ENCODE peak calls at places on chromosome 13, in four cellular contexts. Z is aorta, U is amniotic stem cell, Q is left ventricle myocardium superior. F is an unnamed sample.

GRCh38 chr13:51745236-51745635 is 58.7 kb downstream of the DHRS12 start:
- DNase-seq in Z (no peak), U (no peak), Q (no peak), F (no peak)

GRCh38 chr13:42991892-42992584 is at the start of gene EPSTI1:
- DNase-seq in Z (peak), U (peak), Q (peak), F (peak)

GRCh38 chr13:31116224-31116623 is 45.5 kb downstream of the HSPH1 start:
- DNase-seq in Z (no peak), U (no peak), Q (no peak), F (no peak)

GRCh38 chr13:98853791-98854191 is 101.3 kb upstream of the SLC15A1 start:
- DNase-seq in Z (no peak), U (peak), Q (no peak), F (no peak)

GRCh38 chr13:26961890-26962615 is 201.5 kb upstream of the GPR12 start:
- DNase-seq in Z (no peak), U (no peak), Q (no peak), F (no peak)

GRCh38 chr13:91397595-91397994 is 826 bp upstream of the GPC5 start:
- DNase-seq in Z (no peak), U (no peak), Q (no peak), F (no peak)

GRCh38 chr13:86757236-86757978 is 913.8 kb upstream of the SLITRK5 start:
- DNase-seq in Z (no peak), U (no peak), Q (no peak), F (no peak)

GRCh38 chr13:43684947-43685725 is 101.6 kb downstream of the ENOX1 start:
- DNase-seq in Z (no peak), U (no peak), Q (no peak), F (no peak)

GRCh38 chr13:75052616-75053015 is 429.4 kb downstream of the TBC1D4 start:
- DNase-seq in Z (no peak), U (no peak), Q (no peak), F (no peak)

GRCh38 chr13:113809934-113810333 is 50.9 kb downstream of the TMEM255B start:
- DNase-seq in Z (no peak), U (no peak), Q (no peak), F (no peak)

GRCh38 chr13:41317243-41317642 is 6.2 kb downstream of the NAA16 start:
- DNase-seq in Z (no peak), U (no peak), Q (no peak), F (no peak)

GRCh38 chr13:23701646-23702045 is 131.4 kb downstream of the TNFRSF19 start:
- DNase-seq in Z (peak), U (no peak), Q (peak), F (no peak)

GRCh38 chr13:24004971-24005370 is 107.7 kb upstream of the C1QTNF9B start:
- DNase-seq in Z (no peak), U (no peak), Q (no peak), F (no peak)

GRCh38 chr13:84844473-84844872 is 954.7 kb downstream of the SLITRK6 start:
- DNase-seq in Z (no peak), U (no peak), Q (no peak), F (peak)

GRCh38 chr13:22369840-22370239 is 699.0 kb downstream of the FGF9 start:
- DNase-seq in Z (no peak), U (no peak), Q (no peak), F (no peak)

GRCh38 chr13:114013336-114013735 is 39.5 kb upstream of the C13orf46 start:
- DNase-seq in Z (no peak), U (no peak), Q (no peak), F (no peak)

GRCh38 chr13:45119469-45119989 is 781 bp upstream of the GTF2F2 start:
- DNase-seq in Z (no peak), U (no peak), Q (no peak), F (no peak)

GRCh38 chr13:39776439-39776838 is 121.0 kb downstream of the COG6 start:
- DNase-seq in Z (no peak), U (no peak), Q (no peak), F (no peak)

GRCh38 chr13:95643814-95644598 is 500 bp downstream of the DZIP1 start:
- DNase-seq in Z (peak), U (no peak), Q (peak), F (no peak)

GRCh38 chr13:36530050-36530789 is 97.9 kb downstream of the CCNA1 start:
- DNase-seq in Z (no peak), U (no peak), Q (no peak), F (no peak)

GRCh38 chr13:44132710-44133109 is 240.9 kb upstream of the SERP2 start:
- DNase-seq in Z (peak), U (no peak), Q (peak), F (no peak)

GRCh38 chr13:75145926-75146325 is 336.0 kb downstream of the TBC1D4 start:
- DNase-seq in Z (no peak), U (no peak), Q (no peak), F (no peak)

GRCh38 chr13:28044608-28045007 is 55.8 kb downstream of the FLT3 start:
- DNase-seq in Z (no peak), U (no peak), Q (no peak), F (no peak)

GRCh38 chr13:94239135-94239534 is 240.3 kb downstream of the DCT start:
- DNase-seq in Z (no peak), U (no peak), Q (no peak), F (no peak)

F was measured in neuronal stem cell.